ENCODE peak calls at places on chromosomes 1 and 21, in ten cellular contexts. One of them, this sample, is unnamed.

GRCh38 chr1:42922687-42923366 is 35.8 kb downstream of the SLC2A1 start:
- DNase-seq in HFFc6: peak
- DNase-seq in nephron progenitor cell: peak
- DNase-seq in natural killer cell: no peak
- DNase-seq in cardiac fibroblast: peak
- DNase-seq in fibroblast of pulmonary artery: peak
- DNase-seq in hepatocyte: peak
- DNase-seq in GM13977: peak
- DNase-seq in left ventricle myocardium inferior: no peak
- DNase-seq in type B pancreatic cell: no peak
- DNase-seq in this sample: peak

GRCh38 chr1:186681806-186682205 is 1.6 kb upstream of the PTGS2 start:
- DNase-seq in HFFc6: no peak
- DNase-seq in nephron progenitor cell: no peak
- DNase-seq in natural killer cell: no peak
- DNase-seq in cardiac fibroblast: peak
- DNase-seq in fibroblast of pulmonary artery: peak
- DNase-seq in hepatocyte: no peak
- DNase-seq in GM13977: no peak
- DNase-seq in left ventricle myocardium inferior: no peak
- DNase-seq in type B pancreatic cell: no peak
- DNase-seq in this sample: no peak

GRCh38 chr1:219302697-219303096 is 129.0 kb downstream of the LYPLAL1 start:
- DNase-seq in HFFc6: peak
- DNase-seq in nephron progenitor cell: no peak
- DNase-seq in natural killer cell: no peak
- DNase-seq in cardiac fibroblast: peak
- DNase-seq in fibroblast of pulmonary artery: peak
- DNase-seq in hepatocyte: no peak
- DNase-seq in GM13977: no peak
- DNase-seq in left ventricle myocardium inferior: no peak
- DNase-seq in type B pancreatic cell: no peak
- DNase-seq in this sample: no peak

GRCh38 chr1:66282885-66283284 is 251.1 kb upstream of the SGIP1 start:
- DNase-seq in HFFc6: peak
- DNase-seq in nephron progenitor cell: no peak
- DNase-seq in natural killer cell: no peak
- DNase-seq in cardiac fibroblast: no peak
- DNase-seq in fibroblast of pulmonary artery: no peak
- DNase-seq in hepatocyte: no peak
- DNase-seq in GM13977: no peak
- DNase-seq in left ventricle myocardium inferior: no peak
- DNase-seq in type B pancreatic cell: no peak
- DNase-seq in this sample: no peak

GRCh38 chr1:53482441-53483153 is 23.4 kb downstream of the DMRTB1 start:
- DNase-seq in HFFc6: no peak
- DNase-seq in nephron progenitor cell: no peak
- DNase-seq in natural killer cell: no peak
- DNase-seq in cardiac fibroblast: no peak
- DNase-seq in fibroblast of pulmonary artery: no peak
- DNase-seq in hepatocyte: no peak
- DNase-seq in GM13977: no peak
- DNase-seq in left ventricle myocardium inferior: no peak
- DNase-seq in type B pancreatic cell: no peak
- DNase-seq in this sample: no peak

GRCh38 chr21:18222346-18222745 is 22.3 kb upstream of the CHODL start:
- DNase-seq in HFFc6: no peak
- DNase-seq in nephron progenitor cell: no peak
- DNase-seq in natural killer cell: no peak
- DNase-seq in cardiac fibroblast: no peak
- DNase-seq in fibroblast of pulmonary artery: no peak
- DNase-seq in hepatocyte: no peak
- DNase-seq in GM13977: no peak
- DNase-seq in left ventricle myocardium inferior: no peak
- DNase-seq in type B pancreatic cell: no peak
- DNase-seq in this sample: no peak

GRCh38 chr1:245319161-245319560 is 164.4 kb downstream of the KIF26B start:
- DNase-seq in HFFc6: no peak
- DNase-seq in nephron progenitor cell: no peak
- DNase-seq in natural killer cell: no peak
- DNase-seq in cardiac fibroblast: no peak
- DNase-seq in fibroblast of pulmonary artery: no peak
- DNase-seq in hepatocyte: no peak
- DNase-seq in GM13977: no peak
- DNase-seq in left ventricle myocardium inferior: no peak
- DNase-seq in type B pancreatic cell: no peak
- DNase-seq in this sample: no peak

GRCh38 chr1:40389871-40390560 is 16.5 kb downstream of the SMAP2 start:
- DNase-seq in HFFc6: peak
- DNase-seq in nephron progenitor cell: no peak
- DNase-seq in natural killer cell: no peak
- DNase-seq in cardiac fibroblast: peak
- DNase-seq in fibroblast of pulmonary artery: peak
- DNase-seq in hepatocyte: peak
- DNase-seq in GM13977: no peak
- DNase-seq in left ventricle myocardium inferior: no peak
- DNase-seq in type B pancreatic cell: no peak
- DNase-seq in this sample: no peak

GRCh38 chr21:39712976-39713375 is 32.0 kb upstream of the IGSF5 start:
- DNase-seq in HFFc6: no peak
- DNase-seq in nephron progenitor cell: no peak
- DNase-seq in natural killer cell: no peak
- DNase-seq in cardiac fibroblast: no peak
- DNase-seq in fibroblast of pulmonary artery: no peak
- DNase-seq in hepatocyte: no peak
- DNase-seq in GM13977: no peak
- DNase-seq in left ventricle myocardium inferior: no peak
- DNase-seq in type B pancreatic cell: no peak
- DNase-seq in this sample: no peak
- TF ChIP-seq CTCF in HFFc6: peak
- TF ChIP-seq CTCF in nephron progenitor cell: peak
- TF ChIP-seq CTCF in natural killer cell: no peak
- TF ChIP-seq CTCF in cardiac fibroblast: no peak
- TF ChIP-seq CTCF in fibroblast of pulmonary artery: no peak
- TF ChIP-seq CTCF in hepatocyte: peak
- TF ChIP-seq CTCF in GM13977: no peak
- TF ChIP-seq CTCF in left ventricle myocardium inferior: no peak
- TF ChIP-seq CTCF in type B pancreatic cell: peak
- TF ChIP-seq CTCF in this sample: no peak

DNA sequence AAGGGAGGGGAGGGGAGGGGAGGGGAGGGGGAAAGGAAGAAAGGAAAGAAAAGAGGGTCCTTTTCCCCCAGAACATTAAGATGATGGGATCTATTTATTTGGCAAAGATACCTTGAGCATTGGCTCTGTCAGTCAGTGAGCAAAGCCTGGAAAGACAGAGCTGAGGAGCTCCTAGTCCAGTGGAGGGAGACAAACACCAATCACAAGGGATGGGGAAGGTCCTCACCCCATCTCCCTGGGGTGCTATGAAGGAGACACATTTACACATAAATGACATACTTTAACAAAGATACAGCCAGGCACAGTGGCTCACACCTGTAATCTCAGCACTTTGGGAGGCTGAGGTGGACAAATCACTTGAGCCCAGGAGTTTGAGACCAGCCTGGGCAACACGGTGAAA is 154.9 kb upstream of the TIAM1 start:
- DNase-seq in HFFc6: no peak
- DNase-seq in nephron progenitor cell: no peak
- DNase-seq in natural killer cell: no peak
- DNase-seq in cardiac fibroblast: no peak
- DNase-seq in fibroblast of pulmonary artery: no peak
- DNase-seq in hepatocyte: no peak
- DNase-seq in GM13977: no peak
- DNase-seq in left ventricle myocardium inferior: no peak
- DNase-seq in type B pancreatic cell: no peak
- DNase-seq in this sample: no peak
- TF ChIP-seq CTCF in HFFc6: no peak
- TF ChIP-seq CTCF in nephron progenitor cell: no peak
- TF ChIP-seq CTCF in natural killer cell: no peak
- TF ChIP-seq CTCF in cardiac fibroblast: no peak
- TF ChIP-seq CTCF in fibroblast of pulmonary artery: no peak
- TF ChIP-seq CTCF in hepatocyte: no peak
- TF ChIP-seq CTCF in GM13977: no peak
- TF ChIP-seq CTCF in left ventricle myocardium inferior: no peak
- TF ChIP-seq CTCF in type B pancreatic cell: no peak
- TF ChIP-seq CTCF in this sample: no peak

DNA sequence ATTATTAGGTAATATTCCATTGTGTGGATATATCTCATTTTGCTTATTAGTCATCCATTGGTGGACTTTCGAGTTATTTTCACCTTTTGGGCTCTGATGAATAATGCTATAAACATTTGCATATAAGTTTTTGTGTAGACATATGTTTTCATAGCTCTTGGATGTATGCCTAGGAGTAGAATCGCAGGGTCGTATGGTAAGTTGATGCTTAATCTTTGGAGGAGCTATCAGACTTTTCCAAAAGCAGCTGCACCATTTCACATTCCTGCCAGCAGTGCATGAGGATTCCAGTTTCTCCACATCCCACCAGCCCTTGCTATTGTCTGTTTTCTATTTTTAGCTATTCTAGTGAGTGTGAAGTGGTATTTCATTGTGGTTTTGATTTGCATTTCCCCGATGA is 120.3 kb upstream of the TMEM51 start:
- DNase-seq in HFFc6: peak
- DNase-seq in nephron progenitor cell: no peak
- DNase-seq in natural killer cell: no peak
- DNase-seq in cardiac fibroblast: peak
- DNase-seq in fibroblast of pulmonary artery: peak
- DNase-seq in hepatocyte: no peak
- DNase-seq in GM13977: no peak
- DNase-seq in left ventricle myocardium inferior: no peak
- DNase-seq in type B pancreatic cell: no peak
- DNase-seq in this sample: no peak
- TF ChIP-seq CTCF in HFFc6: peak
- TF ChIP-seq CTCF in nephron progenitor cell: no peak
- TF ChIP-seq CTCF in natural killer cell: no peak
- TF ChIP-seq CTCF in cardiac fibroblast: peak
- TF ChIP-seq CTCF in fibroblast of pulmonary artery: peak
- TF ChIP-seq CTCF in hepatocyte: peak
- TF ChIP-seq CTCF in GM13977: no peak
- TF ChIP-seq CTCF in left ventricle myocardium inferior: no peak
- TF ChIP-seq CTCF in type B pancreatic cell: peak
- TF ChIP-seq CTCF in this sample: no peak

GRCh38 chr1:161285519-161285918 is 24.2 kb downstream of the MPZ start:
- DNase-seq in HFFc6: no peak
- DNase-seq in nephron progenitor cell: no peak
- DNase-seq in natural killer cell: no peak
- DNase-seq in cardiac fibroblast: no peak
- DNase-seq in fibroblast of pulmonary artery: no peak
- DNase-seq in hepatocyte: no peak
- DNase-seq in GM13977: no peak
- DNase-seq in left ventricle myocardium inferior: no peak
- DNase-seq in type B pancreatic cell: no peak
- DNase-seq in this sample: no peak
- TF ChIP-seq CTCF in HFFc6: no peak
- TF ChIP-seq CTCF in nephron progenitor cell: no peak
- TF ChIP-seq CTCF in natural killer cell: no peak
- TF ChIP-seq CTCF in cardiac fibroblast: no peak
- TF ChIP-seq CTCF in fibroblast of pulmonary artery: no peak
- TF ChIP-seq CTCF in hepatocyte: no peak
- TF ChIP-seq CTCF in GM13977: no peak
- TF ChIP-seq CTCF in left ventricle myocardium inferior: no peak
- TF ChIP-seq CTCF in type B pancreatic cell: no peak
- TF ChIP-seq CTCF in this sample: no peak

GRCh38 chr1:11518791-11519628 is 40.1 kb downstream of the DISP3 start:
- DNase-seq in HFFc6: no peak
- DNase-seq in nephron progenitor cell: no peak
- DNase-seq in natural killer cell: no peak
- DNase-seq in cardiac fibroblast: no peak
- DNase-seq in fibroblast of pulmonary artery: no peak
- DNase-seq in hepatocyte: no peak
- DNase-seq in GM13977: no peak
- DNase-seq in left ventricle myocardium inferior: no peak
- DNase-seq in type B pancreatic cell: no peak
- DNase-seq in this sample: no peak
- TF ChIP-seq CTCF in HFFc6: no peak
- TF ChIP-seq CTCF in nephron progenitor cell: no peak
- TF ChIP-seq CTCF in natural killer cell: no peak
- TF ChIP-seq CTCF in cardiac fibroblast: no peak
- TF ChIP-seq CTCF in fibroblast of pulmonary artery: no peak
- TF ChIP-seq CTCF in hepatocyte: no peak
- TF ChIP-seq CTCF in GM13977: no peak
- TF ChIP-seq CTCF in left ventricle myocardium inferior: no peak
- TF ChIP-seq CTCF in type B pancreatic cell: no peak
- TF ChIP-seq CTCF in this sample: no peak

DNA sequence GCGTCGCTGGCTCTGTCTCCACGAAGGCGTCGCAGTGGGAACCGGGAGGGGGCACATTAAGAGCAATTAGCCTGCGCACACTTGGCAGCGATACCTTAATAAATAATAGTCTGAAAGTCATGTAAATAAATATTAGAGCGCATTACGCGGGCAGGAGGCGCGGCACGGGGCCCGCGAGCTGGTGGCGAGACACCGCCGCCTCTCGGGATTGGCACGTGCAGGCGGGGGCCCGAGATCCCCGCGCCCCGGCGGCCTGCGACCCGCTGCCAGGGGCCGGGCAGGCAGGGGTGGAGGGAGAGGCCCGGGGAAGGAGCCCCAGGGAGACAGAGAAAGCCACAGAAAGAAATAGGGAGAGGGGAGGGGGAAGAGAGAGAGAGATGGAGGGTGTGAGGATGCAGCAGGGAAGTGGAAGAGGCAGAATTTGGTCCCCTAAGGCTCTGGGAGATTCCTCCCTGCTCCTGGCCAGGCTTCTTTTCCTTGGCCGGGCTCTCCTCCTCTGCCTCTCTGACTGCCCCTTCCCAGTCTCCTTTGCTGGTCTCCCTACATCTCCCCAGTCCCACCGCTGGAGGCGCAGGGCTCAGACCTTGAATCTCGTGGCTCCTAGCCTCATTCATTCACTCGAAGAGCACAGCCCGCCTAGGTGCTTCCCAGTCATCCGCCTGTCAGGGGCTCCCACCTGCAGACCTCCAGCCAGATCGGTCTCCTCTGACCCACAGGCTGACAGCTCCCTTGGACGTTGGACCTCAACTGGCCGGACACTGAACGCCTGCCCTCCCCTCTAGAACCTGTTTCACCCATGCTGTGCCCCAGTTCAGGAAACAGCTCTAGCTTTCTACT is 76.3 kb downstream of the VWA5B1 start:
- DNase-seq in HFFc6: peak
- DNase-seq in nephron progenitor cell: peak
- DNase-seq in natural killer cell: no peak
- DNase-seq in cardiac fibroblast: peak
- DNase-seq in fibroblast of pulmonary artery: peak
- DNase-seq in hepatocyte: peak
- DNase-seq in GM13977: peak
- DNase-seq in left ventricle myocardium inferior: peak
- DNase-seq in type B pancreatic cell: no peak
- DNase-seq in this sample: no peak
- TF ChIP-seq CTCF in HFFc6: peak
- TF ChIP-seq CTCF in nephron progenitor cell: peak
- TF ChIP-seq CTCF in natural killer cell: no peak
- TF ChIP-seq CTCF in cardiac fibroblast: peak
- TF ChIP-seq CTCF in fibroblast of pulmonary artery: peak
- TF ChIP-seq CTCF in hepatocyte: peak
- TF ChIP-seq CTCF in GM13977: peak
- TF ChIP-seq CTCF in left ventricle myocardium inferior: peak
- TF ChIP-seq CTCF in type B pancreatic cell: peak
- TF ChIP-seq CTCF in this sample: no peak